ENCODE peak calls at places on chromosomes 11 and 22, in ten cellular contexts. One of them, this sample, is unnamed.

GRCh38 chr11:33828604-33829429 is 54.5 kb upstream of the FBXO3 start:
- DNase-seq in SK-N-SH: peak; percentile 70
- DNase-seq in stimulated activated CD4-positive, alpha-beta T cell treated with anti-CD3 and anti-CD28 coated beads, TNF-alpha, amount 100 ng/mL, for 48 hours: no peak
- DNase-seq in stimulated activated CD8-positive, alpha-beta memory T cell treated with anti-CD3 and anti-CD28 coated beads, Interleukin-12 subunit alpha, Interleukin-12 subunit beta, amount 100 ng/mL, for 1 hour: no peak
- DNase-seq in Ammon's horn: no peak
- DNase-seq in NCI-H2081: no peak
- DNase-seq in HT-29: no peak
- DNase-seq in germinal center: no peak
- DNase-seq in stimulated activated naive CD4-positive, alpha-beta T cell: no peak
- DNase-seq in iris pigment epithelial cell: no peak
- DNase-seq in this sample: no peak

GRCh38 chr11:27532652-27533325 is 26.2 kb upstream of the LIN7C start:
- DNase-seq in SK-N-SH: no peak
- DNase-seq in stimulated activated CD4-positive, alpha-beta T cell treated with anti-CD3 and anti-CD28 coated beads, TNF-alpha, amount 100 ng/mL, for 48 hours: no peak
- DNase-seq in stimulated activated CD8-positive, alpha-beta memory T cell treated with anti-CD3 and anti-CD28 coated beads, Interleukin-12 subunit alpha, Interleukin-12 subunit beta, amount 100 ng/mL, for 1 hour: no peak
- DNase-seq in Ammon's horn: peak; percentile 55
- DNase-seq in NCI-H2081: no peak
- DNase-seq in HT-29: no peak
- DNase-seq in germinal center: no peak
- DNase-seq in stimulated activated naive CD4-positive, alpha-beta T cell: no peak
- DNase-seq in iris pigment epithelial cell: peak; percentile 43
- DNase-seq in this sample: no peak

GRCh38 chr22:41021655-41022454 is 70.5 kb upstream of the EP300 start:
- DNase-seq in SK-N-SH: peak; percentile 68
- DNase-seq in stimulated activated CD4-positive, alpha-beta T cell treated with anti-CD3 and anti-CD28 coated beads, TNF-alpha, amount 100 ng/mL, for 48 hours: peak; percentile 21
- DNase-seq in stimulated activated CD8-positive, alpha-beta memory T cell treated with anti-CD3 and anti-CD28 coated beads, Interleukin-12 subunit alpha, Interleukin-12 subunit beta, amount 100 ng/mL, for 1 hour: peak; percentile 7
- DNase-seq in Ammon's horn: peak; percentile 11
- DNase-seq in NCI-H2081: peak; percentile 58
- DNase-seq in HT-29: peak; percentile 45
- DNase-seq in germinal center: peak; percentile 55
- DNase-seq in stimulated activated naive CD4-positive, alpha-beta T cell: peak; percentile 29
- DNase-seq in iris pigment epithelial cell: peak; percentile 41
- DNase-seq in this sample: peak; percentile 13

GRCh38 chr22:28029201-28029948 is 110.3 kb upstream of the PITPNB start:
- DNase-seq in SK-N-SH: peak; percentile 59
- DNase-seq in stimulated activated CD4-positive, alpha-beta T cell treated with anti-CD3 and anti-CD28 coated beads, TNF-alpha, amount 100 ng/mL, for 48 hours: no peak
- DNase-seq in stimulated activated CD8-positive, alpha-beta memory T cell treated with anti-CD3 and anti-CD28 coated beads, Interleukin-12 subunit alpha, Interleukin-12 subunit beta, amount 100 ng/mL, for 1 hour: no peak
- DNase-seq in Ammon's horn: no peak
- DNase-seq in NCI-H2081: peak; percentile 96
- DNase-seq in HT-29: peak; percentile 57
- DNase-seq in germinal center: no peak
- DNase-seq in stimulated activated naive CD4-positive, alpha-beta T cell: no peak
- DNase-seq in iris pigment epithelial cell: no peak
- DNase-seq in this sample: no peak

GRCh38 chr11:21323617-21324016 is 654.2 kb downstream of the NELL1 start:
- DNase-seq in SK-N-SH: no peak
- DNase-seq in stimulated activated CD4-positive, alpha-beta T cell treated with anti-CD3 and anti-CD28 coated beads, TNF-alpha, amount 100 ng/mL, for 48 hours: no peak
- DNase-seq in stimulated activated CD8-positive, alpha-beta memory T cell treated with anti-CD3 and anti-CD28 coated beads, Interleukin-12 subunit alpha, Interleukin-12 subunit beta, amount 100 ng/mL, for 1 hour: no peak
- DNase-seq in Ammon's horn: no peak
- DNase-seq in NCI-H2081: no peak
- DNase-seq in HT-29: peak; percentile 16
- DNase-seq in germinal center: no peak
- DNase-seq in stimulated activated naive CD4-positive, alpha-beta T cell: no peak
- DNase-seq in iris pigment epithelial cell: no peak
- DNase-seq in this sample: no peak

GRCh38 chr22:28450109-28450508 is 229.5 kb downstream of the TTC28 start:
- DNase-seq in SK-N-SH: no peak
- DNase-seq in stimulated activated CD4-positive, alpha-beta T cell treated with anti-CD3 and anti-CD28 coated beads, TNF-alpha, amount 100 ng/mL, for 48 hours: no peak
- DNase-seq in stimulated activated CD8-positive, alpha-beta memory T cell treated with anti-CD3 and anti-CD28 coated beads, Interleukin-12 subunit alpha, Interleukin-12 subunit beta, amount 100 ng/mL, for 1 hour: no peak
- DNase-seq in Ammon's horn: no peak
- DNase-seq in NCI-H2081: no peak
- DNase-seq in HT-29: no peak
- DNase-seq in germinal center: no peak
- DNase-seq in stimulated activated naive CD4-positive, alpha-beta T cell: no peak
- DNase-seq in iris pigment epithelial cell: peak; percentile 21
- DNase-seq in this sample: no peak

GRCh38 chr11:129731316-129731715 is 84.3 kb upstream of the TMEM45B start:
- DNase-seq in SK-N-SH: no peak
- DNase-seq in stimulated activated CD4-positive, alpha-beta T cell treated with anti-CD3 and anti-CD28 coated beads, TNF-alpha, amount 100 ng/mL, for 48 hours: no peak
- DNase-seq in stimulated activated CD8-positive, alpha-beta memory T cell treated with anti-CD3 and anti-CD28 coated beads, Interleukin-12 subunit alpha, Interleukin-12 subunit beta, amount 100 ng/mL, for 1 hour: no peak
- DNase-seq in Ammon's horn: no peak
- DNase-seq in NCI-H2081: no peak
- DNase-seq in HT-29: peak; percentile 11
- DNase-seq in germinal center: no peak
- DNase-seq in stimulated activated naive CD4-positive, alpha-beta T cell: no peak
- DNase-seq in iris pigment epithelial cell: no peak
- DNase-seq in this sample: no peak

GRCh38 chr11:35787626-35788025 is 125.1 kb downstream of the TRIM44 start:
- DNase-seq in SK-N-SH: no peak
- DNase-seq in stimulated activated CD4-positive, alpha-beta T cell treated with anti-CD3 and anti-CD28 coated beads, TNF-alpha, amount 100 ng/mL, for 48 hours: no peak
- DNase-seq in stimulated activated CD8-positive, alpha-beta memory T cell treated with anti-CD3 and anti-CD28 coated beads, Interleukin-12 subunit alpha, Interleukin-12 subunit beta, amount 100 ng/mL, for 1 hour: no peak
- DNase-seq in Ammon's horn: peak; percentile 63
- DNase-seq in NCI-H2081: no peak
- DNase-seq in HT-29: no peak
- DNase-seq in germinal center: no peak
- DNase-seq in stimulated activated naive CD4-positive, alpha-beta T cell: no peak
- DNase-seq in iris pigment epithelial cell: no peak
- DNase-seq in this sample: no peak

GRCh38 chr11:83836883-83837654 is 550.9 kb upstream of the CCDC90B start:
- DNase-seq in SK-N-SH: peak; percentile 69
- DNase-seq in stimulated activated CD4-positive, alpha-beta T cell treated with anti-CD3 and anti-CD28 coated beads, TNF-alpha, amount 100 ng/mL, for 48 hours: peak; percentile 2
- DNase-seq in stimulated activated CD8-positive, alpha-beta memory T cell treated with anti-CD3 and anti-CD28 coated beads, Interleukin-12 subunit alpha, Interleukin-12 subunit beta, amount 100 ng/mL, for 1 hour: no peak
- DNase-seq in Ammon's horn: peak; percentile 81
- DNase-seq in NCI-H2081: peak; percentile 69
- DNase-seq in HT-29: peak; percentile 55
- DNase-seq in germinal center: peak; percentile 52
- DNase-seq in stimulated activated naive CD4-positive, alpha-beta T cell: no peak
- DNase-seq in iris pigment epithelial cell: peak; percentile 61
- DNase-seq in this sample: no peak

GRCh38 chr11:100914415-100914814 is 215.2 kb downstream of the PGR start:
- DNase-seq in SK-N-SH: no peak
- DNase-seq in stimulated activated CD4-positive, alpha-beta T cell treated with anti-CD3 and anti-CD28 coated beads, TNF-alpha, amount 100 ng/mL, for 48 hours: no peak
- DNase-seq in stimulated activated CD8-positive, alpha-beta memory T cell treated with anti-CD3 and anti-CD28 coated beads, Interleukin-12 subunit alpha, Interleukin-12 subunit beta, amount 100 ng/mL, for 1 hour: no peak
- DNase-seq in Ammon's horn: no peak
- DNase-seq in NCI-H2081: no peak
- DNase-seq in HT-29: no peak
- DNase-seq in germinal center: no peak
- DNase-seq in stimulated activated naive CD4-positive, alpha-beta T cell: no peak
- DNase-seq in iris pigment epithelial cell: no peak
- DNase-seq in this sample: no peak

GRCh38 chr11:73236879-73237278 is 18.8 kb downstream of the P2RY2 start:
- DNase-seq in SK-N-SH: peak; percentile 63
- DNase-seq in stimulated activated CD4-positive, alpha-beta T cell treated with anti-CD3 and anti-CD28 coated beads, TNF-alpha, amount 100 ng/mL, for 48 hours: no peak
- DNase-seq in stimulated activated CD8-positive, alpha-beta memory T cell treated with anti-CD3 and anti-CD28 coated beads, Interleukin-12 subunit alpha, Interleukin-12 subunit beta, amount 100 ng/mL, for 1 hour: no peak
- DNase-seq in Ammon's horn: peak; percentile 44
- DNase-seq in NCI-H2081: no peak
- DNase-seq in HT-29: peak; percentile 78
- DNase-seq in germinal center: peak; percentile 51
- DNase-seq in stimulated activated naive CD4-positive, alpha-beta T cell: no peak
- DNase-seq in iris pigment epithelial cell: peak; percentile 43
- DNase-seq in this sample: no peak

GRCh38 chr11:1931326-1931725 is 11.8 kb downstream of the TNNT3 start:
- DNase-seq in SK-N-SH: peak; percentile 42
- DNase-seq in stimulated activated CD4-positive, alpha-beta T cell treated with anti-CD3 and anti-CD28 coated beads, TNF-alpha, amount 100 ng/mL, for 48 hours: no peak
- DNase-seq in stimulated activated CD8-positive, alpha-beta memory T cell treated with anti-CD3 and anti-CD28 coated beads, Interleukin-12 subunit alpha, Interleukin-12 subunit beta, amount 100 ng/mL, for 1 hour: no peak
- DNase-seq in Ammon's horn: no peak
- DNase-seq in NCI-H2081: no peak
- DNase-seq in HT-29: no peak
- DNase-seq in germinal center: no peak
- DNase-seq in stimulated activated naive CD4-positive, alpha-beta T cell: no peak
- DNase-seq in iris pigment epithelial cell: peak; percentile 52
- DNase-seq in this sample: no peak

GRCh38 chr22:31947296-31947695 is 3.0 kb downstream of the YWHAH start:
- DNase-seq in SK-N-SH: no peak
- DNase-seq in stimulated activated CD4-positive, alpha-beta T cell treated with anti-CD3 and anti-CD28 coated beads, TNF-alpha, amount 100 ng/mL, for 48 hours: no peak
- DNase-seq in stimulated activated CD8-positive, alpha-beta memory T cell treated with anti-CD3 and anti-CD28 coated beads, Interleukin-12 subunit alpha, Interleukin-12 subunit beta, amount 100 ng/mL, for 1 hour: no peak
- DNase-seq in Ammon's horn: peak; percentile 69
- DNase-seq in NCI-H2081: peak; percentile 31
- DNase-seq in HT-29: peak; percentile 54
- DNase-seq in germinal center: peak; percentile 62
- DNase-seq in stimulated activated naive CD4-positive, alpha-beta T cell: no peak
- DNase-seq in iris pigment epithelial cell: peak; percentile 40
- DNase-seq in this sample: peak; percentile 19

GRCh38 chr22:24437820-24438328 is 10.5 kb downstream of the ADORA2A start:
- DNase-seq in SK-N-SH: peak; percentile 60
- DNase-seq in stimulated activated CD4-positive, alpha-beta T cell treated with anti-CD3 and anti-CD28 coated beads, TNF-alpha, amount 100 ng/mL, for 48 hours: no peak
- DNase-seq in stimulated activated CD8-positive, alpha-beta memory T cell treated with anti-CD3 and anti-CD28 coated beads, Interleukin-12 subunit alpha, Interleukin-12 subunit beta, amount 100 ng/mL, for 1 hour: no peak
- DNase-seq in Ammon's horn: no peak
- DNase-seq in NCI-H2081: peak; percentile 50
- DNase-seq in HT-29: no peak
- DNase-seq in germinal center: peak; percentile 74
- DNase-seq in stimulated activated naive CD4-positive, alpha-beta T cell: no peak
- DNase-seq in iris pigment epithelial cell: no peak
- DNase-seq in this sample: no peak

GRCh38 chr11:72962084-72962483 is 147.9 kb downstream of the ATG16L2 start:
- DNase-seq in SK-N-SH: no peak
- DNase-seq in stimulated activated CD4-positive, alpha-beta T cell treated with anti-CD3 and anti-CD28 coated beads, TNF-alpha, amount 100 ng/mL, for 48 hours: no peak
- DNase-seq in stimulated activated CD8-positive, alpha-beta memory T cell treated with anti-CD3 and anti-CD28 coated beads, Interleukin-12 subunit alpha, Interleukin-12 subunit beta, amount 100 ng/mL, for 1 hour: no peak
- DNase-seq in Ammon's horn: no peak
- DNase-seq in NCI-H2081: no peak
- DNase-seq in HT-29: no peak
- DNase-seq in germinal center: no peak
- DNase-seq in stimulated activated naive CD4-positive, alpha-beta T cell: no peak
- DNase-seq in iris pigment epithelial cell: peak; percentile 85
- DNase-seq in this sample: no peak

GRCh38 chr11:701741-702513 is 4.1 kb upstream of the EPS8L2 start:
- DNase-seq in SK-N-SH: no peak
- DNase-seq in stimulated activated CD4-positive, alpha-beta T cell treated with anti-CD3 and anti-CD28 coated beads, TNF-alpha, amount 100 ng/mL, for 48 hours: no peak
- DNase-seq in stimulated activated CD8-positive, alpha-beta memory T cell treated with anti-CD3 and anti-CD28 coated beads, Interleukin-12 subunit alpha, Interleukin-12 subunit beta, amount 100 ng/mL, for 1 hour: no peak
- DNase-seq in Ammon's horn: no peak
- DNase-seq in NCI-H2081: no peak
- DNase-seq in HT-29: no peak
- DNase-seq in germinal center: no peak
- DNase-seq in stimulated activated naive CD4-positive, alpha-beta T cell: no peak
- DNase-seq in iris pigment epithelial cell: no peak
- DNase-seq in this sample: no peak

GRCh38 chr11:68538025-68538424 is 77.5 kb downstream of the PPP6R3 start:
- DNase-seq in SK-N-SH: no peak
- DNase-seq in stimulated activated CD4-positive, alpha-beta T cell treated with anti-CD3 and anti-CD28 coated beads, TNF-alpha, amount 100 ng/mL, for 48 hours: no peak
- DNase-seq in stimulated activated CD8-positive, alpha-beta memory T cell treated with anti-CD3 and anti-CD28 coated beads, Interleukin-12 subunit alpha, Interleukin-12 subunit beta, amount 100 ng/mL, for 1 hour: no peak
- DNase-seq in Ammon's horn: no peak
- DNase-seq in NCI-H2081: no peak
- DNase-seq in HT-29: no peak
- DNase-seq in germinal center: no peak
- DNase-seq in stimulated activated naive CD4-positive, alpha-beta T cell: no peak
- DNase-seq in iris pigment epithelial cell: no peak
- DNase-seq in this sample: no peak

GRCh38 chr11:75387742-75388294 is 11.5 kb upstream of the RPS3 start:
- DNase-seq in SK-N-SH: no peak
- DNase-seq in stimulated activated CD4-positive, alpha-beta T cell treated with anti-CD3 and anti-CD28 coated beads, TNF-alpha, amount 100 ng/mL, for 48 hours: no peak
- DNase-seq in stimulated activated CD8-positive, alpha-beta memory T cell treated with anti-CD3 and anti-CD28 coated beads, Interleukin-12 subunit alpha, Interleukin-12 subunit beta, amount 100 ng/mL, for 1 hour: no peak
- DNase-seq in Ammon's horn: no peak
- DNase-seq in NCI-H2081: no peak
- DNase-seq in HT-29: no peak
- DNase-seq in germinal center: no peak
- DNase-seq in stimulated activated naive CD4-positive, alpha-beta T cell: no peak
- DNase-seq in iris pigment epithelial cell: no peak
- DNase-seq in this sample: no peak

GRCh38 chr11:65891180-65892136 is 985 bp downstream of the CCDC85B start:
- DNase-seq in SK-N-SH: peak; percentile 65
- DNase-seq in stimulated activated CD4-positive, alpha-beta T cell treated with anti-CD3 and anti-CD28 coated beads, TNF-alpha, amount 100 ng/mL, for 48 hours: no peak
- DNase-seq in stimulated activated CD8-positive, alpha-beta memory T cell treated with anti-CD3 and anti-CD28 coated beads, Interleukin-12 subunit alpha, Interleukin-12 subunit beta, amount 100 ng/mL, for 1 hour: no peak
- DNase-seq in Ammon's horn: no peak
- DNase-seq in NCI-H2081: peak; percentile 75
- DNase-seq in HT-29: no peak
- DNase-seq in germinal center: no peak
- DNase-seq in stimulated activated naive CD4-positive, alpha-beta T cell: peak; percentile 19
- DNase-seq in iris pigment epithelial cell: peak; percentile 28
- DNase-seq in this sample: no peak

GRCh38 chr11:85939099-85940015 is 84.2 kb downstream of the CCDC83 start:
- DNase-seq in SK-N-SH: no peak
- DNase-seq in stimulated activated CD4-positive, alpha-beta T cell treated with anti-CD3 and anti-CD28 coated beads, TNF-alpha, amount 100 ng/mL, for 48 hours: no peak
- DNase-seq in stimulated activated CD8-positive, alpha-beta memory T cell treated with anti-CD3 and anti-CD28 coated beads, Interleukin-12 subunit alpha, Interleukin-12 subunit beta, amount 100 ng/mL, for 1 hour: no peak
- DNase-seq in Ammon's horn: no peak
- DNase-seq in NCI-H2081: no peak
- DNase-seq in HT-29: no peak
- DNase-seq in germinal center: no peak
- DNase-seq in stimulated activated naive CD4-positive, alpha-beta T cell: no peak
- DNase-seq in iris pigment epithelial cell: no peak
- DNase-seq in this sample: no peak

GRCh38 chr11:123434911-123435310 is 4.8 kb downstream of the GRAMD1B start:
- DNase-seq in SK-N-SH: no peak
- DNase-seq in stimulated activated CD4-positive, alpha-beta T cell treated with anti-CD3 and anti-CD28 coated beads, TNF-alpha, amount 100 ng/mL, for 48 hours: no peak
- DNase-seq in stimulated activated CD8-positive, alpha-beta memory T cell treated with anti-CD3 and anti-CD28 coated beads, Interleukin-12 subunit alpha, Interleukin-12 subunit beta, amount 100 ng/mL, for 1 hour: no peak
- DNase-seq in Ammon's horn: no peak
- DNase-seq in NCI-H2081: no peak
- DNase-seq in HT-29: no peak
- DNase-seq in germinal center: no peak
- DNase-seq in stimulated activated naive CD4-positive, alpha-beta T cell: no peak
- DNase-seq in iris pigment epithelial cell: no peak
- DNase-seq in this sample: no peak

GRCh38 chr11:125322317-125322716 is 157.8 kb downstream of the PKNOX2 start:
- DNase-seq in SK-N-SH: no peak
- DNase-seq in stimulated activated CD4-positive, alpha-beta T cell treated with anti-CD3 and anti-CD28 coated beads, TNF-alpha, amount 100 ng/mL, for 48 hours: no peak
- DNase-seq in stimulated activated CD8-positive, alpha-beta memory T cell treated with anti-CD3 and anti-CD28 coated beads, Interleukin-12 subunit alpha, Interleukin-12 subunit beta, amount 100 ng/mL, for 1 hour: no peak
- DNase-seq in Ammon's horn: no peak
- DNase-seq in NCI-H2081: no peak
- DNase-seq in HT-29: no peak
- DNase-seq in germinal center: no peak
- DNase-seq in stimulated activated naive CD4-positive, alpha-beta T cell: no peak
- DNase-seq in iris pigment epithelial cell: no peak
- DNase-seq in this sample: no peak

GRCh38 chr22:45911601-45912271 is 65.2 kb downstream of the WNT7B start:
- DNase-seq in SK-N-SH: no peak
- DNase-seq in stimulated activated CD4-positive, alpha-beta T cell treated with anti-CD3 and anti-CD28 coated beads, TNF-alpha, amount 100 ng/mL, for 48 hours: no peak
- DNase-seq in stimulated activated CD8-positive, alpha-beta memory T cell treated with anti-CD3 and anti-CD28 coated beads, Interleukin-12 subunit alpha, Interleukin-12 subunit beta, amount 100 ng/mL, for 1 hour: no peak
- DNase-seq in Ammon's horn: no peak
- DNase-seq in NCI-H2081: peak; percentile 79
- DNase-seq in HT-29: peak; percentile 81
- DNase-seq in germinal center: no peak
- DNase-seq in stimulated activated naive CD4-positive, alpha-beta T cell: no peak
- DNase-seq in iris pigment epithelial cell: peak; percentile 13
- DNase-seq in this sample: no peak